ENCODE peak calls at places on chromosomes 2 and 18, in five cellular contexts. V, D, N, C and Q are unnamed samples.

GRCh38 chr2:230643576-230644291 is 68.9 kb upstream of the CAB39 start:
- DNase-seq in V (no peak), D (peak; percentile 39), N (no peak), C (peak; percentile 23), Q (no peak)

GRCh38 chr2:17296676-17297075 is 221.6 kb downstream of the RAD51AP2 start:
- DNase-seq in V (no peak), D (no peak), N (no peak), C (no peak), Q (no peak)

GRCh38 chr2:71783815-71784214 is 330.5 kb downstream of the DYSF start:
- DNase-seq in V (no peak), D (no peak), N (no peak), C (no peak), Q (no peak)

GRCh38 chr2:173657996-173658717 is 303.5 kb downstream of the CDCA7 start:
- DNase-seq in V (no peak), D (no peak), N (no peak), C (no peak), Q (peak; percentile 67)

GRCh38 chr2:17752892-17753802 is 463 bp downstream of the SMC6 start:
- DNase-seq in V (peak; percentile 12), D (peak; percentile 22), N (peak; percentile 91), C (peak; percentile 84), Q (peak; percentile 6)

GRCh38 chr2:6973895-6974545 is 56.8 kb downstream of the RNF144A start:
- DNase-seq in V (no peak), D (no peak), N (no peak), C (no peak), Q (no peak)

GRCh38 chr2:75667884-75668283 is 21.3 kb downstream of the MRPL19 start:
- DNase-seq in V (no peak), D (no peak), N (no peak), C (no peak), Q (no peak)

GRCh38 chr18:34292594-34292993 is 67.9 kb upstream of the NOL4 start:
- DNase-seq in V (no peak), D (no peak), N (no peak), C (no peak), Q (no peak)

GRCh38 chr2:9951522-9952285 is at the start of gene GRHL1:
- DNase-seq in V (peak; percentile 99), D (peak; percentile 87), N (peak; percentile 99), C (peak; percentile 95), Q (peak; percentile 98)
- TF ChIP-seq POLR2A in V (no peak), D (peak; percentile 39), N (peak; percentile 23), C (no peak), Q (no peak)

GRCh38 chr18:49813321-49814146 is at the start of gene ACAA2:
- DNase-seq in V (peak; percentile 62), D (peak; percentile 82), N (peak; percentile 98), C (peak; percentile 95), Q (peak; percentile 67)
- TF ChIP-seq POLR2A in V (peak; percentile 44), D (peak; percentile 65), N (peak; percentile 12), C (peak; percentile 77), Q (peak; percentile 55)

GRCh38 chr2:25340340-25340886 is 1.3 kb downstream of the DNMT3A start:
- DNase-seq in V (no peak), D (peak; percentile 64), N (peak; percentile 89), C (peak; percentile 23), Q (no peak)
- TF ChIP-seq POLR2A in V (no peak), D (no peak), N (no peak), C (no peak), Q (no peak)

GRCh38 chr2:161308178-161308955 is at the start of gene PSMD14:
- DNase-seq in V (peak; percentile 56), D (peak; percentile 92), N (peak; percentile 95), C (peak; percentile 95), Q (peak; percentile 69)
- TF ChIP-seq POLR2A in V (peak; percentile 90), D (peak; percentile 74), N (no peak), C (peak; percentile 94), Q (peak; percentile 80)

GRCh38 chr2:95402370-95403203 is at the start of gene FAHD2A:
- DNase-seq in V (peak; percentile 99), D (peak; percentile 93), N (peak; percentile 98), C (peak; percentile 92), Q (peak; percentile 95)
- TF ChIP-seq POLR2A in V (no peak), D (peak; percentile 69), N (peak; percentile 68), C (peak; percentile 80), Q (peak; percentile 85)

DNA sequence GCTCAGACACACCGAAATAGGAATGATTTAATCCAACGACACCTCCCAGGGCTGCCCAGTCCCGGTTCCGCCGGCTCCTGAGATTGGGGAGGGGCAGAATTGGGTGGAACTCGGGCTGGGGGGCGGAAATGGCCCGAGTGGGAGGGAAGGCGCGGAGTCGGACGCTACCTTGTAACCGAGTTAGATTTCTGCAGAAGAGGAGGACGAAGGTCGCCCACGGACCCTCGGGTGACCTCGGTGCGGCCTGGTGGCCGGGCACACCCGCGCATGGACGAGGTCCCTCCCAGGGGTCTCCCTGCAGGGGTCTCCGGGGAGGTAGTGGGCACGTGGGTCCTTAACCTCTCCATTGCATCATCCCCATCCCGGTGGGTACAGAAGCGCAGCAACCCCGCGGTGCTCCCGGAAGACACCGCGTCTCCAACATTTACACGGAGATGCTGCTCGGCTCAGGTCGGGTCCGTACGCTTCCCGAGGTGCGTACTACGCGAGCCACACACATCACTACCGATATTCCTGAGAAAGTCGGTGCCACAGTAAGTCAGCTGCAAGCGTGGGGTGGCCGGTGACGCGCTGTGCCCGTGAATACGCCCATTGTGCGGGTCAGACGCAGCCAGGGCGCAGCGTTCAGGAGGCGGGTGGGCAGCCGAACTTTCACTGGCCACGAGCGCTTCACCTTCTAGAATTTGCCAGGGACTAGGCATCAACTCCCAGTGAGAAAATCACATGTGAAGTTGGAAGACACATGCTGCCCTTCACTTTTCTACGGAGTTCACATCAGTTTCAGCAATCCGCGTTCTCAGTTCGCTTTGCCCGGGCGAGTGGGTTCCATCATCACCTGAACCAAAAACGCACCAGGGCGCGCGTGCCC is 3.0 kb downstream of the ZNF516 start:
- DNase-seq in V (no peak), D (peak; percentile 38), N (peak; percentile 88), C (peak; percentile 60), Q (no peak)
- TF ChIP-seq POLR2A in V (no peak), D (peak; percentile 19), N (no peak), C (no peak), Q (no peak)

DNA sequence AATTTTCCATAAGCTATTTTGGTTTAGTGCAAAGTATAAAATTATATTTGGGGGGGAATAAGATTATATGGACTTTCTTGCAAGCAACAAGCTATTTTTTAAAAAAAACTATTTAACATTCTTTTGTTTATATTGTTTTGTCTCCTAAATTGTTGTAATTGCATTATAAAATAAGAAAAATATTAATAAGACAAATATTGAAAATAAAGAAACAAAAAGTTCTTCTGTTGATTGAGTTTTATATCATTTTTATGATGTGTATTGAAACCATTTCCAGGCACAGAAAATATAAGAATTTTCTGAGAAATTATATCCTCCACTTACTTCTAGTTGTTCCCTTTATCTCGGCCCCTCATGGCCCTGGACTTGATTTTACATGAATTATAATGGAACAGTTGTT is 3.7 kb downstream of the CCL20 start:
- DNase-seq in V (no peak), D (no peak), N (no peak), C (no peak), Q (no peak)
- TF ChIP-seq POLR2A in V (no peak), D (no peak), N (no peak), C (no peak), Q (no peak)

GRCh38 chr2:102141915-102142828 is at the start of gene IL1R1:
- DNase-seq in V (peak; percentile 9), D (peak; percentile 75), N (peak; percentile 96), C (peak; percentile 29), Q (peak; percentile 30)
- TF ChIP-seq POLR2A in V (no peak), D (peak; percentile 83), N (no peak), C (no peak), Q (no peak)

DNA sequence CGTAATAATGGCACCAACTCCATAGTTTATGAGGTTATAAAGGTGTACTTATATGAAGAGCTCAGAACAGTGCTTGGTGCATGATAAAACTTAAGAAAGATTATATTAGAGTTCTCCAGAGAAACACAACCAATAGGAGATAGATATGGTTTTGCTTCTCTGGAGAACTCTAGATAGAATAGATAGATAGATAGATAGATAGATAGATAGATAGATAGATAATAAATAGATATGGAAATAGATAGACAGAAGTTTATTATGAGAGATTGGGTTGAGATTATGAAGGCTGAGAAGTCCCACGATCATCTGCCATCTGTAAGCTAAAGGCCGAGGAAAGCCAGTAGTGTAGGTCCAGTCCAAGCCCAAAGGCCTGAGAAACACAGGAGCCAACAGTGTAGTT is 2.9 kb upstream of the MBOAT2 start:
- DNase-seq in V (no peak), D (no peak), N (no peak), C (no peak), Q (no peak)
- TF ChIP-seq POLR2A in V (no peak), D (no peak), N (no peak), C (no peak), Q (no peak)

DNA sequence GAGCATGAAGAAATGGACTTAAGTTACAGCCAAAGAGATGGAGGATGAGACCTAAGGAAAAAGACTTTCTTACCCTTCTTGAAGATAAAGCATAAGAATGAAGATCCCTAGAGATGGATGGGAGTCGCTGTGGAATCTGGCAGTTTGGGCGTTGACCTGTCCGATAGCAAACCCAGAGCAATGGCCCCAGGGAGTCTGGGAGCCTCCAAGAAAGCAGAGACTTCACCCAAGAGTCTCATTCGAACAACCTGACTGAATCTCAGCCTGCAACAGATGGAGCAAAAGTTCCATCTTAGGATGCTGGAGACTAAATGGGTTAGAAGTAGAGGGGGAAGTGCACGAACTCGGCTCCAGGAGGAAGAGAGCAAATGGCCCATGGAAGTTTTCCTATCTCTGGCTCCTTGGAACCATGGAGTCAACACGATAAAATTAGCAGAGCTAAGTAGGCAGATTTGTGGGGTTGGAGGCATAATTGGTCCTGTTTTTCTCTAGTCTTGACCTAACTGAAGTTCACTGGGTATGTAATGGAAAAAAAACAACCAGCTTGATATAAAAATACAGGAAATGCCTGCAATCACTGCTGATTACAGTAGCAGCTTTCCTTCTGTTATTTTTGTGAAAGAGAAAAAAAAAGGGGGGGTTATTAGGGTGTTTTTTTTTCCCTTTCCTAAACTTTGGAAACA is 178.4 kb upstream of the EPAS1 start:
- DNase-seq in V (no peak), D (no peak), N (no peak), C (no peak), Q (no peak)
- TF ChIP-seq POLR2A in V (no peak), D (no peak), N (no peak), C (no peak), Q (no peak)